ENCODE peak calls at places on chromosomes 4 and X, in eight cellular contexts. L is CD4-positive, CD25-positive, alpha-beta regulatory T cell; W is testis; P is upper lobe of right lung; Y is IMR-90; O is mesendoderm; F is gastrocnemius medialis; I is ovary. E is an unnamed sample.

GRCh38 chrX:137427061-137427778 is 138.7 kb upstream of the ZIC3 start:
- DNase-seq in L (no peak), W (no peak), P (no peak), Y (no peak), O (peak; percentile 67), F (no peak), I (no peak), E (no peak)

GRCh38 chr4:160835789-160836188 is 1328.0 kb downstream of the FSTL5 start:
- DNase-seq in L (no peak), W (no peak), P (no peak), Y (no peak), O (peak; percentile 86), F (no peak), I (no peak), E (no peak)

GRCh38 chr4:150385606-150386005 is 196.3 kb upstream of the MAB21L2 start:
- DNase-seq in L (no peak), W (no peak), P (no peak), Y (peak; percentile 92), O (peak; percentile 67), F (peak; percentile 20), I (no peak), E (no peak)

GRCh38 chr4:11011249-11011648 is 326.7 kb upstream of the CLNK start:
- DNase-seq in L (no peak), W (no peak), P (no peak), Y (no peak), O (no peak), F (no peak), I (no peak), E (no peak)

GRCh38 chr4:43457866-43458265 is 565.4 kb downstream of the GRXCR1 start:
- DNase-seq in L (no peak), W (no peak), P (no peak), Y (peak; percentile 40), O (no peak), F (no peak), I (no peak), E (no peak)

GRCh38 chr4:17924189-17924588 is 97.4 kb downstream of the LCORL start:
- DNase-seq in L (no peak), W (no peak), P (no peak), Y (no peak), O (no peak), F (no peak), I (no peak), E (no peak)

GRCh38 chr4:30763337-30763736 is 43.2 kb downstream of the PCDH7 start:
- DNase-seq in L (no peak), W (no peak), P (no peak), Y (peak; percentile 80), O (no peak), F (no peak), I (no peak), E (no peak)

GRCh38 chrX:44494357-44494756 is 48.3 kb downstream of the FUNDC1 start:
- DNase-seq in L (no peak), W (no peak), P (no peak), Y (no peak), O (no peak), F (no peak), I (no peak), E (no peak)

GRCh38 chr4:52841707-52842456 is 20.2 kb upstream of the RASL11B start:
- DNase-seq in L (no peak), W (no peak), P (no peak), Y (peak; percentile 19), O (no peak), F (no peak), I (peak; percentile 42), E (no peak)

GRCh38 chr4:184310881-184311709 is 93.4 kb upstream of the ENPP6 start:
- DNase-seq in L (no peak), W (peak; percentile 34), P (no peak), Y (no peak), O (no peak), F (no peak), I (no peak), E (no peak)

GRCh38 chr4:184312126-184312525 is 94.5 kb upstream of the ENPP6 start:
- DNase-seq in L (no peak), W (no peak), P (no peak), Y (no peak), O (no peak), F (no peak), I (no peak), E (no peak)

GRCh38 chr4:184315675-184316359 is 98.1 kb upstream of the ENPP6 start:
- DNase-seq in L (no peak), W (no peak), P (no peak), Y (no peak), O (no peak), F (no peak), I (no peak), E (no peak)

GRCh38 chr4:184313710-184314659 is 96.3 kb upstream of the ENPP6 start:
- DNase-seq in L (no peak), W (no peak), P (no peak), Y (no peak), O (no peak), F (no peak), I (no peak), E (no peak)

GRCh38 chr4:184313058-184313709 is 95.5 kb upstream of the ENPP6 start:
- DNase-seq in L (no peak), W (no peak), P (no peak), Y (no peak), O (no peak), F (no peak), I (no peak), E (no peak)
- H3K4me1 ChIP-seq in L (peaks cover 15% of the 10 kb centered on the region), W (no peaks in the 10 kb centered on the region), P (no peaks in the 10 kb centered on the region), Y (no peaks in the 10 kb centered on the region), O (no peaks in the 10 kb centered on the region), F (no peaks in the 10 kb centered on the region), I (no peaks in the 10 kb centered on the region), E (no peaks in the 10 kb centered on the region)

GRCh38 chr4:2831611-2832308 is 11.9 kb upstream of the ADD1 start:
- DNase-seq in L (no peak), W (no peak), P (no peak), Y (no peak), O (no peak), F (peak; percentile 9), I (peak; percentile 23), E (peak; percentile 43)

GRCh38 chr4:2833671-2834000 is 10.0 kb upstream of the ADD1 start:
- DNase-seq in L (no peak), W (no peak), P (no peak), Y (no peak), O (no peak), F (no peak), I (peak; percentile 16), E (peak; percentile 61)

GRCh38 chr4:2832981-2833670 is 10.5 kb upstream of the ADD1 start:
- DNase-seq in L (no peak), W (no peak), P (no peak), Y (no peak), O (no peak), F (peak; percentile 5), I (peak; percentile 16), E (peak; percentile 68)

GRCh38 chr4:2830632-2831610 is 12.7 kb upstream of the ADD1 start:
- DNase-seq in L (no peak), W (no peak), P (no peak), Y (no peak), O (no peak), F (peak; percentile 11), I (peak; percentile 18), E (peak; percentile 70)

GRCh38 chr4:2832309-2832980 is 11.2 kb upstream of the ADD1 start:
- DNase-seq in L (no peak), W (no peak), P (no peak), Y (no peak), O (no peak), F (peak; percentile 8), I (peak; percentile 16), E (no peak)
- H3K4me1 ChIP-seq in L (peaks cover 36% of the 10 kb centered on the region), W (peaks cover 5% of the 10 kb centered on the region), P (peaks cover 24% of the 10 kb centered on the region), Y (no peaks in the 10 kb centered on the region), O (no peaks in the 10 kb centered on the region), F (no peaks in the 10 kb centered on the region), I (peaks cover 5% of the 10 kb centered on the region), E (no peaks in the 10 kb centered on the region)

GRCh38 chr4:26785766-26786165 is 74.9 kb upstream of the STIM2 start:
- DNase-seq in L (no peak), W (no peak), P (no peak), Y (no peak), O (no peak), F (no peak), I (no peak), E (no peak)

GRCh38 chr4:26787461-26788340 is 72.9 kb upstream of the STIM2 start:
- DNase-seq in L (no peak), W (no peak), P (no peak), Y (peak; percentile 76), O (peak; percentile 81), F (peak; percentile 30), I (peak; percentile 51), E (peak; percentile 83)

GRCh38 chr4:26784207-26784606 is 76.4 kb upstream of the STIM2 start:
- DNase-seq in L (no peak), W (no peak), P (no peak), Y (no peak), O (no peak), F (no peak), I (no peak), E (no peak)

GRCh38 chr4:26786916-26787315 is 73.7 kb upstream of the STIM2 start:
- DNase-seq in L (no peak), W (no peak), P (no peak), Y (no peak), O (no peak), F (no peak), I (no peak), E (no peak)

GRCh38 chr4:26785312-26785711 is 75.3 kb upstream of the STIM2 start:
- DNase-seq in L (no peak), W (no peak), P (no peak), Y (no peak), O (no peak), F (no peak), I (no peak), E (no peak)
- H3K4me1 ChIP-seq in L (no peaks in the 10 kb centered on the region), W (peaks cover 8% of the 10 kb centered on the region), P (peaks cover 11% of the 10 kb centered on the region), Y (peaks cover 9% of the 10 kb centered on the region), O (peaks cover 3% of the 10 kb centered on the region), F (peaks cover 14% of the 10 kb centered on the region), I (peaks cover 2% of the 10 kb centered on the region), E (peaks cover 5% of the 10 kb centered on the region)

GRCh38 chrX:29241831-29242230 is 654.6 kb downstream of the IL1RAPL1 start:
- DNase-seq in L (no peak), W (no peak), P (no peak), Y (peak; percentile 62), O (no peak), F (no peak), I (no peak), E (no peak)

GRCh38 chrX:29243942-29244341 is 656.7 kb downstream of the IL1RAPL1 start:
- DNase-seq in L (no peak), W (no peak), P (no peak), Y (no peak), O (no peak), F (no peak), I (no peak), E (no peak)

GRCh38 chrX:29233592-29234179 is 646.4 kb downstream of the IL1RAPL1 start:
- DNase-seq in L (no peak), W (no peak), P (no peak), Y (no peak), O (no peak), F (no peak), I (no peak), E (no peak)

DNA sequence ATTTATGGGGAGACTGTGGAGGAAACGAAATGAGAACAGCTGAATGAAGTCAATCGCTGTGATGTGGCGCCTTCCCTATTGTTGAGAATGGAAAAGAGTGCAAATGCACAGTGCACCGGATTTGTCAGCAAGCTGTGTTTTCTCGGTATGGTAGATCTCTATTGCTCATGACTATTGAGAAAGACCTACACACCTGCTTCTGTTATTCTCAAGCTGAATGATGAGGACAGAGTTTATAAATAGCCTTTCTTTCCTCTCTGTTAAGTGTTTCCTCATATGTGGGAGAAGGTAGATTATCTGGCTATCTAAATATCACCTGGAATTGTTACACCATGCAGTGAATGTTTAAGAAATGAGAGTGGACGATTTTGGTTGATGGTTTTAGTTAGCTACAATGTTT is 650.7 kb downstream of the IL1RAPL1 start:
- DNase-seq in L (no peak), W (no peak), P (no peak), Y (peak; percentile 5), O (no peak), F (no peak), I (no peak), E (no peak)
- H3K4me1 ChIP-seq in L (no peaks in the 10 kb centered on the region), W (no peaks in the 10 kb centered on the region), P (no peaks in the 10 kb centered on the region), Y (peaks cover 2% of the 10 kb centered on the region), O (no peaks in the 10 kb centered on the region), F (no peaks in the 10 kb centered on the region), I (no peaks in the 10 kb centered on the region), E (no peaks in the 10 kb centered on the region)

E was measured in aorta.